ENCODE peak calls at places on chromosomes 2 and 18, in six cellular contexts. One of them, this sample, is unnamed.

GRCh38 chr18:45802814-45803492 is 22.5 kb upstream of the SIGLEC15 start:
- DNase-seq in A549: peak
- DNase-seq in activated T-helper 1 cell treated with Interleukin-2 at 50 U/mL for 16 hours: no peak
- DNase-seq in skeletal muscle cell: peak
- DNase-seq in M059J: peak
- DNase-seq in BJ: peak
- DNase-seq in this sample: peak

GRCh38 chr2:217944366-217944765 is 58.4 kb downstream of the TNS1 start:
- DNase-seq in activated T-helper 1 cell treated with Interleukin-2 at 50 U/mL for 16 hours: no peak
- DNase-seq in skeletal muscle cell: no peak
- DNase-seq in BJ: no peak
- DNase-seq in A549: no peak
- DNase-seq in M059J: no peak
- DNase-seq in this sample: no peak

GRCh38 chr2:219440388-219441256 is 6.0 kb downstream of the SPEG start:
- DNase-seq in skeletal muscle cell: no peak
- DNase-seq in A549: peak
- DNase-seq in BJ: no peak
- DNase-seq in M059J: peak
- DNase-seq in activated T-helper 1 cell treated with Interleukin-2 at 50 U/mL for 16 hours: no peak
- DNase-seq in this sample: peak

GRCh38 chr2:231677632-231678104 is 30.7 kb upstream of the PTMA start:
- DNase-seq in A549: peak
- DNase-seq in BJ: no peak
- DNase-seq in activated T-helper 1 cell treated with Interleukin-2 at 50 U/mL for 16 hours: peak
- DNase-seq in skeletal muscle cell: no peak
- DNase-seq in M059J: peak
- DNase-seq in this sample: peak

GRCh38 chr2:114784046-114784445 is 341.6 kb downstream of the DPP10 start:
- DNase-seq in BJ: no peak
- DNase-seq in M059J: no peak
- DNase-seq in A549: no peak
- DNase-seq in activated T-helper 1 cell treated with Interleukin-2 at 50 U/mL for 16 hours: no peak
- DNase-seq in skeletal muscle cell: no peak
- DNase-seq in this sample: no peak

GRCh38 chr2:12274591-12274990 is 442.1 kb upstream of the TRIB2 start:
- DNase-seq in BJ: no peak
- DNase-seq in activated T-helper 1 cell treated with Interleukin-2 at 50 U/mL for 16 hours: no peak
- DNase-seq in A549: no peak
- DNase-seq in skeletal muscle cell: no peak
- DNase-seq in M059J: no peak
- DNase-seq in this sample: no peak

GRCh38 chr18:24078391-24078790 is 60.5 kb upstream of the CABYR start:
- DNase-seq in BJ: no peak
- DNase-seq in skeletal muscle cell: no peak
- DNase-seq in activated T-helper 1 cell treated with Interleukin-2 at 50 U/mL for 16 hours: no peak
- DNase-seq in M059J: no peak
- DNase-seq in A549: no peak
- DNase-seq in this sample: no peak

GRCh38 chr18:41906528-41907256 is 48.3 kb upstream of the PIK3C3 start:
- DNase-seq in activated T-helper 1 cell treated with Interleukin-2 at 50 U/mL for 16 hours: no peak
- DNase-seq in skeletal muscle cell: peak
- DNase-seq in M059J: peak
- DNase-seq in A549: peak
- DNase-seq in BJ: peak
- DNase-seq in this sample: peak

GRCh38 chr2:235710933-235711332 is 217.1 kb downstream of the AGAP1 start:
- DNase-seq in BJ: no peak
- DNase-seq in A549: no peak
- DNase-seq in activated T-helper 1 cell treated with Interleukin-2 at 50 U/mL for 16 hours: no peak
- DNase-seq in M059J: no peak
- DNase-seq in skeletal muscle cell: no peak
- DNase-seq in this sample: no peak

GRCh38 chr18:23740105-23740830 is 51.0 kb downstream of the LAMA3 start:
- DNase-seq in activated T-helper 1 cell treated with Interleukin-2 at 50 U/mL for 16 hours: no peak
- DNase-seq in skeletal muscle cell: no peak
- DNase-seq in M059J: peak
- DNase-seq in A549: peak
- DNase-seq in BJ: no peak
- DNase-seq in this sample: peak